ENCODE peak calls at places on chromosome 19, in nine cellular contexts. S is NCI-H446; X is activated B cell treated with CpG ODN at 0.5 μM for 24 hours; B is upper lobe of left lung; K is SW 1271; G is GM04504; F is NCI-H1092 treated with DMSO at 0.1 percent for 48 hours; I is anterior cingulate cortex; D is stimulated activated CD4-positive, alpha-beta T cell treated with anti-CD3 and anti-CD28 coated beads, Interleukin-12 subunit alpha, Interleukin-12 subunit beta, amount 100 ng/mL, for 4 hours. U is an unnamed sample.

GRCh38 chr19:40687525-40688016 is 2.9 kb downstream of the NUMBL start:
- DNase-seq in X (peak), K (no peak), G (peak), S (no peak), F (no peak), D (no peak), I (no peak), B (peak), U (peak)

GRCh38 chr19:41945135-41945766 is 13.9 kb downstream of the RABAC1 start:
- DNase-seq in I (no peak), S (no peak), F (no peak), D (peak), K (no peak), X (peak), B (peak), G (no peak), U (peak)

GRCh38 chr19:14022469-14022868 is 5.5 kb upstream of the RLN3 start:
- DNase-seq in K (no peak), F (no peak), X (no peak), I (no peak), S (no peak), G (no peak), B (peak), D (no peak), U (no peak)

GRCh38 chr19:542173-542866 is 1.5 kb upstream of the GZMM start:
- DNase-seq in K (no peak), B (no peak), S (no peak), G (no peak), X (no peak), I (no peak), D (no peak), F (no peak), U (no peak)

GRCh38 chr19:41699968-41700323 is 8.5 kb upstream of the CEACAM5 start:
- DNase-seq in S (no peak), G (no peak), K (no peak), I (no peak), X (peak), D (no peak), F (no peak), B (no peak), U (no peak)

GRCh38 chr19:52653161-52653560 is 15.0 kb upstream of the ZNF83 start:
- DNase-seq in I (no peak), D (no peak), F (no peak), S (no peak), K (no peak), B (no peak), X (no peak), G (no peak), U (no peak)

GRCh38 chr19:12365094-12365371 is 450 bp downstream of the ZNF442 start:
- DNase-seq in X (no peak), G (peak), D (no peak), B (peak), I (no peak), F (peak), S (no peak), K (no peak), U (no peak)

GRCh38 chr19:15126511-15126910 is 19.3 kb downstream of the SYDE1 start:
- DNase-seq in F (peak), K (no peak), B (no peak), G (no peak), I (no peak), X (no peak), D (no peak), S (no peak), U (no peak)

GRCh38 chr19:41774515-41774980 is 19.2 kb downstream of the CEACAM6 start:
- DNase-seq in K (no peak), G (no peak), I (no peak), D (peak), S (no peak), X (no peak), F (peak), B (peak), U (no peak)

GRCh38 chr19:38769635-38770211 is 3.6 kb downstream of the LGALS7 start:
- DNase-seq in D (peak), S (no peak), K (no peak), F (peak), X (peak), I (peak), B (peak), G (peak), U (peak)

GRCh38 chr19:6577410-6578125 is 13.4 kb downstream of the CD70 start:
- DNase-seq in B (no peak), X (peak), G (no peak), F (no peak), S (no peak), K (no peak), D (no peak), I (no peak), U (peak)

GRCh38 chr19:2663920-2664571 is 38.4 kb downstream of the GNG7 start:
- DNase-seq in K (no peak), X (peak), S (no peak), D (no peak), I (no peak), F (no peak), G (no peak), B (no peak), U (peak)

GRCh38 chr19:722553-723101 is 13.9 kb downstream of the PALM start:
- DNase-seq in I (no peak), K (no peak), X (no peak), D (no peak), B (no peak), S (no peak), G (no peak), F (no peak), U (no peak)

GRCh38 chr19:19113040-19113541 is 25.2 kb downstream of the TMEM161A start:
- DNase-seq in X (no peak), B (no peak), G (no peak), S (no peak), K (no peak), I (no peak), D (no peak), F (no peak), U (no peak)

GRCh38 chr19:5170329-5170745 is 170.3 kb downstream of the PTPRS start:
- DNase-seq in S (no peak), X (peak), I (no peak), F (no peak), B (peak), D (peak), K (no peak), G (no peak), U (peak)

GRCh38 chr19:17448190-17448967 is at the start of gene TMEM221:
- DNase-seq in B (no peak), X (peak), K (no peak), D (peak), F (no peak), S (no peak), I (no peak), G (no peak), U (peak)

GRCh38 chr19:17777840-17778620 is 16.9 kb upstream of the B3GNT3 start:
- DNase-seq in K (no peak), I (no peak), G (no peak), F (no peak), X (peak), B (peak), S (no peak), D (peak), U (peak)

GRCh38 chr19:12720851-12721655 is 2.7 kb downstream of the TNPO2 start:
- DNase-seq in B (no peak), G (no peak), F (no peak), I (peak), X (no peak), D (no peak), K (no peak), S (no peak), U (no peak)

GRCh38 chr19:5561559-5561958 is 6.2 kb downstream of the TINCR start:
- DNase-seq in F (no peak), X (no peak), K (no peak), B (no peak), D (no peak), S (no peak), G (no peak), I (no peak), U (no peak)

GRCh38 chr19:7729211-7729610 is 2.7 kb downstream of the CLEC4G start:
- DNase-seq in D (no peak), X (no peak), B (no peak), S (no peak), K (no peak), F (no peak), G (no peak), I (no peak), U (no peak)

GRCh38 chr19:5586300-5587070 is 18.7 kb upstream of the TINCR start:
- DNase-seq in K (no peak), I (no peak), B (no peak), G (no peak), F (no peak), X (no peak), S (no peak), D (no peak), U (no peak)

GRCh38 chr19:7242601-7243258 is 51.5 kb downstream of the INSR start:
- DNase-seq in X (no peak), D (no peak), G (peak), I (no peak), B (no peak), S (no peak), K (no peak), F (no peak), U (peak)

GRCh38 chr19:39424934-39425333 is 10.8 kb downstream of the RPS16 start:
- DNase-seq in I (no peak), F (no peak), S (no peak), G (no peak), K (no peak), X (no peak), B (no peak), D (no peak), U (no peak)

GRCh38 chr19:51460164-51460992 is 2.1 kb upstream of the SIGLEC8 start:
- DNase-seq in X (no peak), G (no peak), S (no peak), K (no peak), D (no peak), B (no peak), F (no peak), I (no peak), U (no peak)

GRCh38 chr19:13997637-13997962 is 8.5 kb downstream of the RFX1 start:
- DNase-seq in G (no peak), X (no peak), B (no peak), K (no peak), I (no peak), D (no peak), S (no peak), F (no peak), U (no peak)

GRCh38 chr19:10761443-10762242 is 43.8 kb downstream of the DNM2 start:
- DNase-seq in S (no peak), D (no peak), F (no peak), I (no peak), K (no peak), X (no peak), G (no peak), B (no peak), U (no peak)

GRCh38 chr19:50326101-50326664 is 3.0 kb downstream of the KCNC3 start:
- DNase-seq in D (no peak), G (no peak), X (no peak), F (no peak), I (no peak), S (no peak), B (no peak), K (no peak), U (no peak)

GRCh38 chr19:11323601-11324078 is 15.8 kb downstream of the RAB3D start:
- DNase-seq in K (no peak), F (no peak), B (no peak), I (no peak), X (no peak), D (no peak), G (no peak), S (no peak), U (no peak)

GRCh38 chr19:17582613-17583012 is 27.2 kb downstream of the COLGALT1 start:
- DNase-seq in K (no peak), G (no peak), S (no peak), I (no peak), D (no peak), X (no peak), F (no peak), B (no peak), U (no peak)

GRCh38 chr19:7492142-7493055 is 3.6 kb upstream of the PEX11G start:
- DNase-seq in K (no peak), X (no peak), S (no peak), F (no peak), D (no peak), G (peak), B (peak), I (no peak), U (no peak)

GRCh38 chr19:38527466-38528136 is 90.2 kb downstream of the MAP4K1 start:
- DNase-seq in G (no peak), I (no peak), K (no peak), B (no peak), F (no peak), X (no peak), S (no peak), D (no peak), U (no peak)

GRCh38 chr19:18153555-18154134 is 682 bp downstream of the PIK3R2 start:
- DNase-seq in D (peak), X (no peak), B (no peak), F (peak), G (no peak), K (no peak), I (no peak), S (no peak), U (peak)

GRCh38 chr19:1251233-1251502 is 2.8 kb downstream of the MIDN start:
- DNase-seq in I (no peak), B (no peak), F (peak), G (no peak), D (peak), S (peak), X (no peak), K (no peak), U (no peak)

GRCh38 chr19:12899891-12900518 is 9.0 kb downstream of the GCDH start:
- DNase-seq in B (no peak), D (no peak), X (no peak), K (no peak), F (no peak), G (no peak), S (no peak), I (no peak), U (no peak)

GRCh38 chr19:45768644-45769053 is 403 bp downstream of the SIX5 start:
- DNase-seq in G (no peak), F (no peak), I (no peak), X (peak), B (no peak), K (no peak), S (no peak), D (peak), U (peak)